ENCODE peak calls at places on chromosomes 1 and 21, in five cellular contexts. Q is K562, C is SK-N-SH, V is A549, J is GM12878. W is an unnamed sample.

GRCh38 chr1:1759456-1760344 is 18.6 kb downstream of the NADK start:
- DNase-seq in Q (no peak), C (no peak), V (no peak), J (no peak), W (no peak)

GRCh38 chr1:169240449-169241242 is 127.0 kb downstream of the NME7 start:
- DNase-seq in Q (no peak), C (no peak), V (no peak), J (no peak), W (peak; percentile 44)

GRCh38 chr1:232923739-232924386 is 26.5 kb upstream of the NTPCR start:
- DNase-seq in Q (no peak), C (no peak), V (no peak), J (peak; percentile 39), W (peak; percentile 44)

GRCh38 chr1:185170291-185170848 is 13.4 kb downstream of the SWT1 start:
- DNase-seq in Q (peak; percentile 86), C (peak; percentile 69), V (peak; percentile 60), J (peak; percentile 32), W (peak; percentile 67)

GRCh38 chr1:235675152-235675890 is 25.7 kb upstream of the GNG4 start:
- DNase-seq in Q (no peak), C (no peak), V (peak; percentile 27), J (no peak), W (peak; percentile 18)

GRCh38 chr1:22317231-22317919 is 134.3 kb upstream of the ZBTB40 start:
- DNase-seq in Q (peak; percentile 55), C (peak; percentile 76), V (peak; percentile 25), J (no peak), W (no peak)

GRCh38 chr1:60102691-60103090 is 29.1 kb upstream of the C1orf87 start:
- DNase-seq in Q (no peak), C (no peak), V (no peak), J (no peak), W (no peak)

GRCh38 chr1:63674238-63674864 is 81.1 kb downstream of the PGM1 start:
- DNase-seq in Q (peak; percentile 59), C (peak; percentile 72), V (peak; percentile 84), J (no peak), W (peak; percentile 93)

GRCh38 chr21:41152149-41152548 is 15.8 kb upstream of the BACE2 start:
- DNase-seq in Q (no peak), C (no peak), V (no peak), J (no peak), W (no peak)

GRCh38 chr1:47805826-47806450 is 191.2 kb downstream of the TRABD2B start:
- DNase-seq in Q (no peak), C (peak; percentile 77), V (no peak), J (no peak), W (no peak)

GRCh38 chr1:101739826-101740330 is 256.8 kb downstream of the OLFM3 start:
- DNase-seq in Q (no peak), C (no peak), V (no peak), J (no peak), W (no peak)

GRCh38 chr1:217090073-217090911 is 367.1 kb upstream of the ESRRG start:
- DNase-seq in Q (no peak), C (peak; percentile 51), V (no peak), J (no peak), W (no peak)

GRCh38 chr1:189205863-189206262 is 1271.8 kb downstream of the BRINP3 start:
- DNase-seq in Q (no peak), C (no peak), V (peak; percentile 6), J (no peak), W (peak; percentile 30)

GRCh38 chr1:35727434-35727825 is 8.7 kb upstream of the C1orf216 start:
- DNase-seq in Q (no peak), C (no peak), V (no peak), J (no peak), W (no peak)

GRCh38 chr1:208134491-208134890 is 109.7 kb downstream of the PLXNA2 start:
- DNase-seq in Q (no peak), C (no peak), V (no peak), J (no peak), W (no peak)

GRCh38 chr1:67983867-67984266 is 66.6 kb downstream of the DIRAS3 start:
- DNase-seq in Q (no peak), C (no peak), V (no peak), J (no peak), W (no peak)

GRCh38 chr1:51842255-51842654 is 36.3 kb downstream of the NRDC start:
- DNase-seq in Q (no peak), C (peak; percentile 11), V (no peak), J (no peak), W (no peak)

GRCh38 chr21:34039678-34040382 is 33.5 kb upstream of the MRPS6 start:
- DNase-seq in Q (peak; percentile 35), C (no peak), V (no peak), J (no peak), W (no peak)

GRCh38 chr1:7938070-7938469 is 2.6 kb downstream of the TNFRSF9 start:
- DNase-seq in Q (no peak), C (no peak), V (no peak), J (no peak), W (no peak)

GRCh38 chr1:39979654-39980053 is 24.7 kb downstream of the MFSD2A start:
- DNase-seq in Q (no peak), C (no peak), V (no peak), J (no peak), W (no peak)

GRCh38 chr1:111735321-111735720 is 3.9 kb downstream of the INKA2 start:
- DNase-seq in Q (no peak), C (no peak), V (no peak), J (no peak), W (peak; percentile 48)

GRCh38 chr1:215018555-215018954 is 64.0 kb upstream of the KCNK2 start:
- DNase-seq in Q (no peak), C (no peak), V (no peak), J (no peak), W (peak; percentile 98)

GRCh38 chr1:31605908-31606427 is 11.5 kb upstream of the HCRTR1 start:
- DNase-seq in Q (no peak), C (no peak), V (no peak), J (peak; percentile 96), W (peak; percentile 88)

GRCh38 chr1:55694297-55694696 is 479.1 kb upstream of the USP24 start:
- DNase-seq in Q (no peak), C (peak; percentile 60), V (peak; percentile 4), J (no peak), W (peak; percentile 35)

GRCh38 chr1:42682739-42683529 is 716 bp downstream of the YBX1 start:
- DNase-seq in Q (peak; percentile 93), C (peak; percentile 91), V (peak; percentile 54), J (no peak), W (peak; percentile 69)

GRCh38 chr1:28985427-28985826 is 71.1 kb downstream of the EPB41 start:
- DNase-seq in Q (no peak), C (no peak), V (no peak), J (no peak), W (no peak)

GRCh38 chr1:28983509-28984310 is 69.3 kb downstream of the EPB41 start:
- DNase-seq in Q (no peak), C (no peak), V (peak; percentile 4), J (no peak), W (no peak)

GRCh38 chr1:28983091-28983490 is 68.7 kb downstream of the EPB41 start:
- DNase-seq in Q (no peak), C (no peak), V (no peak), J (no peak), W (no peak)

GRCh38 chr1:28982198-28982597 is 67.8 kb downstream of the EPB41 start:
- DNase-seq in Q (no peak), C (no peak), V (no peak), J (no peak), W (no peak)

DNA sequence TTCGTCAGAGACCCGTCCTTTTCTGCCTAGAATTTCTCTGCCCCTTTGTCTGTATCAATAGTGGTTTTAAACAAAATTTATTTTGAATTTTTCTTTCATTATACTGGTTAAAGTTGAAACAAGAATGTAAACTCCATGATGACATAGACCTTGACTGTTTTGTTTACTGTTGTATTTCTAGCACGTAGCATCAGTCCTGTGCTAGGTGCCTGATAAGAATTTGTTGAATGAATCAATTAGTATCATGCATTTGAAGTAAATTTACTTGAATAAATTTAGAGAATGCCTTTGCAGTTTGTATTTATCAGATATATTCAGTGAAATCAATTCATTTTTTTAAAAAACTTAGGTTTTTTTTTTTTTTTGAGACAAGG is 69.9 kb downstream of the EPB41 start:
- DNase-seq in Q (no peak), C (no peak), V (no peak), J (no peak), W (no peak)
- TF ChIP-seq RCOR1 in Q (no peak), C (no peak), V (no peak), J (no peak), W (no peak)

GRCh38 chr1:85327759-85328158 is 51.3 kb upstream of the BCL10 start:
- DNase-seq in Q (no peak), C (no peak), V (no peak), J (no peak), W (peak; percentile 35)

GRCh38 chr1:85326851-85327250 is 50.4 kb upstream of the BCL10 start:
- DNase-seq in Q (no peak), C (no peak), V (no peak), J (no peak), W (no peak)

GRCh38 chr1:85323770-85324169 is 47.3 kb upstream of the BCL10 start:
- DNase-seq in Q (no peak), C (no peak), V (no peak), J (no peak), W (no peak)

GRCh38 chr1:85326381-85326780 is 49.9 kb upstream of the BCL10 start:
- DNase-seq in Q (no peak), C (no peak), V (no peak), J (no peak), W (no peak)

DNA sequence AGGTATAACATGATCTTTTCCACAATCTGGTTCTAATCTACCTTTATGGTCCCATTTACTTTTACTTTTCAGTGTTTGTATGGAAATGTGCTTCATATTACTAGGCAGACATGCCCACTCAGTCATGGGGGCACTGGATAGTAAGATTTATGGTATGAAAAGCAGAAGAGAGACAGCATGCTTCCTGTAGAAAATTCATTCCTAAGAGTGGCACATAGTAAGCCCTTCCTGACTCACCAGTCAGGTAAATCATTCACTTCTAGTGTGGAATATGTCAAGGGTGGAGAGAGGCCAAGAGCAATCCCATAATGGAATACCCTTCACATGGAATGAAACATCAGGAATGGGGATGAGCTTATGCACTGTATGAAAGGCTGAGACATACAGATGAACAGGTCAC is 49.5 kb upstream of the BCL10 start:
- DNase-seq in Q (no peak), C (no peak), V (peak; percentile 78), J (no peak), W (no peak)
- TF ChIP-seq RCOR1 in Q (no peak), C (no peak), V (no peak), J (no peak), W (no peak)

DNA sequence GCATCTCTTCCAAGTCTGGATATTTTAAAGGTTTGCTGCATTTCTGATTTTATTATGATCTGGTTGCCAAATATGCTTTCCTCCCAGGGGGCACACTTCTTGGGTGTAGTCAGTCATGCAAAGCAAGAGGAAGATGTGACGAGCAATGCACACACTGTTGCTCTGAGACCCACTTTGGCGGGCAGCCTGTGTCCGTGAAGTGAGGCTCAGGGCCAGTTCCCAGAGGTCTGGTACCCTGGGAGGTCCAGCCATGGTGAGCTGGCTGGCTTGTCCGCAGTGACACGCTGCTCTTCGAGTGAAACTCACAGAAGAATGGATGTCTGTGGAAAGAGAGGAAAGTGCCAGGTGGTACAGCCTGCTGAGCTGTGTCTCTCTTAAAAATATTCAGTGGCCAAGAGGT is 52.8 kb upstream of the EDN2 start:
- DNase-seq in Q (no peak), C (no peak), V (no peak), J (no peak), W (no peak)
- TF ChIP-seq RCOR1 in Q (no peak), C (no peak), V (no peak), J (no peak), W (no peak)

GRCh38 chr1:234478152-234478480 is 863 bp downstream of the TARBP1 start:
- DNase-seq in Q (peak; percentile 79), C (peak; percentile 82), V (peak; percentile 63), J (no peak), W (peak; percentile 28)
- TF ChIP-seq RCOR1 in Q (no peak), C (no peak), V (no peak), J (no peak), W (no peak)

GRCh38 chr1:205430631-205431305 is 8.9 kb upstream of the LEMD1 start:
- DNase-seq in Q (peak; percentile 77), C (no peak), V (peak; percentile 60), J (peak; percentile 13), W (peak; percentile 33)
- TF ChIP-seq RCOR1 in Q (no peak), C (no peak), V (no peak), J (no peak), W (no peak)

W was measured in IMR-90.